ENCODE peak calls at places on chromosomes 7 and 10, in ten cellular contexts. C, Z, H, D, M, W, R, T, N and U are unnamed samples.

GRCh38 chr10:3068201-3068967 is 1.0 kb downstream of the PFKP start:
- DNase-seq in C (peak), Z (no peak), H (peak), D (peak), M (peak), W (peak), R (peak), T (peak), N (peak), U (no peak)

GRCh38 chr10:63464402-63465292 is 1.1 kb downstream of the JMJD1C start:
- DNase-seq in C (no peak), Z (no peak), H (no peak), D (peak), M (no peak), W (no peak), R (peak), T (no peak), N (no peak), U (no peak)

GRCh38 chr7:151123485-151124204 is 37.4 kb downstream of the AGAP3 start:
- DNase-seq in C (peak), Z (peak), H (peak), D (peak), M (peak), W (peak), R (peak), T (peak), N (peak), U (peak)

GRCh38 chr10:60281792-60282353 is 107.8 kb downstream of the ANK3 start:
- DNase-seq in C (no peak), Z (no peak), H (peak), D (no peak), M (no peak), W (no peak), R (no peak), T (no peak), N (no peak), U (no peak)

GRCh38 chr10:130301026-130301892 is 165.1 kb downstream of the GLRX3 start:
- DNase-seq in C (no peak), Z (no peak), H (no peak), D (peak), M (peak), W (no peak), R (no peak), T (peak), N (no peak), U (no peak)

GRCh38 chr10:1187855-1188555 is 131.8 kb downstream of the WDR37 start:
- DNase-seq in C (no peak), Z (no peak), H (no peak), D (no peak), M (no peak), W (no peak), R (no peak), T (no peak), N (no peak), U (peak)

GRCh38 chr7:142612264-142612881 is 136.9 kb upstream of the PRSS1 start:
- DNase-seq in C (no peak), Z (no peak), H (no peak), D (no peak), M (no peak), W (no peak), R (peak), T (no peak), N (no peak), U (no peak)

GRCh38 chr7:527723-528122 is 8.1 kb upstream of the PDGFA start:
- DNase-seq in C (no peak), Z (no peak), H (no peak), D (no peak), M (no peak), W (no peak), R (no peak), T (no peak), N (no peak), U (no peak)

GRCh38 chr7:21960922-21961321 is 15.2 kb upstream of the CDCA7L start:
- DNase-seq in C (no peak), Z (no peak), H (no peak), D (peak), M (no peak), W (no peak), R (peak), T (no peak), N (no peak), U (no peak)

GRCh38 chr10:49351669-49352068 is 44.2 kb downstream of the DRGX start:
- DNase-seq in C (no peak), Z (no peak), H (no peak), D (no peak), M (no peak), W (no peak), R (no peak), T (no peak), N (no peak), U (no peak)

GRCh38 chr7:103127006-103127405 is 21.9 kb downstream of the NAPEPLD start:
- DNase-seq in C (no peak), Z (no peak), H (no peak), D (no peak), M (no peak), W (no peak), R (no peak), T (no peak), N (no peak), U (no peak)

GRCh38 chr10:131575877-131576276 is 264.4 kb upstream of the TCERG1L start:
- DNase-seq in C (no peak), Z (no peak), H (no peak), D (no peak), M (no peak), W (no peak), R (no peak), T (no peak), N (no peak), U (no peak)

GRCh38 chr10:89793649-89794254 is 92.4 kb downstream of the KIF20B start:
- DNase-seq in C (no peak), Z (peak), H (peak), D (peak), M (peak), W (peak), R (peak), T (peak), N (peak), U (peak)

GRCh38 chr7:139526578-139527544 is 3.4 kb downstream of the CLEC2L start:
- DNase-seq in C (no peak), Z (no peak), H (no peak), D (peak), M (no peak), W (no peak), R (peak), T (no peak), N (no peak), U (no peak)

GRCh38 chr7:127551941-127552340 is 33.5 kb downstream of the GCC1 start:
- DNase-seq in C (no peak), Z (no peak), H (no peak), D (no peak), M (no peak), W (no peak), R (no peak), T (no peak), N (no peak), U (no peak)

GRCh38 chr7:36281945-36282727 is 107.5 kb upstream of the ANLN start:
- DNase-seq in C (no peak), Z (no peak), H (peak), D (peak), M (no peak), W (no peak), R (peak), T (no peak), N (no peak), U (no peak)

GRCh38 chr7:100483101-100483727 is 513 bp upstream of the NYAP1 start:
- DNase-seq in C (no peak), Z (peak), H (peak), D (peak), M (peak), W (peak), R (no peak), T (peak), N (peak), U (peak)

GRCh38 chr10:113895018-113895417 is 40.6 kb downstream of the NHLRC2 start:
- DNase-seq in C (no peak), Z (no peak), H (no peak), D (peak), M (no peak), W (no peak), R (peak), T (no peak), N (no peak), U (no peak)

GRCh38 chr10:78775891-78776290 is 292.9 kb upstream of the ZMIZ1 start:
- DNase-seq in C (no peak), Z (no peak), H (no peak), D (no peak), M (no peak), W (no peak), R (no peak), T (no peak), N (no peak), U (no peak)

GRCh38 chr10:100816671-100817070 is 71.3 kb downstream of the PAX2 start:
- DNase-seq in C (peak), Z (no peak), H (peak), D (no peak), M (no peak), W (no peak), R (no peak), T (no peak), N (no peak), U (no peak)

GRCh38 chr7:157475095-157475494 is 138.3 kb downstream of the DNAJB6 start:
- DNase-seq in C (peak), Z (no peak), H (no peak), D (no peak), M (no peak), W (no peak), R (no peak), T (no peak), N (no peak), U (no peak)

GRCh38 chr7:116951366-116952292 is 1.7 kb upstream of the ST7 start:
- DNase-seq in C (no peak), Z (no peak), H (no peak), D (no peak), M (no peak), W (no peak), R (peak), T (no peak), N (no peak), U (no peak)

GRCh38 chr10:42475168-42476098 is 162.9 kb downstream of the ZNF33B start:
- DNase-seq in C (no peak), Z (peak), H (no peak), D (peak), M (no peak), W (no peak), R (peak), T (no peak), N (no peak), U (no peak)

GRCh38 chr10:84805149-84805548 is 476.8 kb downstream of the CCSER2 start:
- DNase-seq in C (no peak), Z (no peak), H (no peak), D (no peak), M (no peak), W (no peak), R (no peak), T (no peak), N (no peak), U (no peak)

GRCh38 chr10:7407368-7408002 is 3.3 kb downstream of the SFMBT2 start:
- DNase-seq in C (no peak), Z (no peak), H (peak), D (no peak), M (no peak), W (no peak), R (no peak), T (no peak), N (no peak), U (no peak)

GRCh38 chr7:33418251-33418701 is 288.9 kb downstream of the BBS9 start:
- DNase-seq in C (no peak), Z (no peak), H (peak), D (peak), M (no peak), W (no peak), R (peak), T (no peak), N (no peak), U (no peak)

GRCh38 chr7:131170440-131171105 is 157.1 kb upstream of the MKLN1 start:
- DNase-seq in C (no peak), Z (no peak), H (peak), D (peak), M (no peak), W (no peak), R (peak), T (no peak), N (no peak), U (no peak)

GRCh38 chr7:114973147-114973546 is 51.3 kb downstream of the MDFIC start:
- DNase-seq in C (no peak), Z (no peak), H (no peak), D (peak), M (no peak), W (no peak), R (peak), T (no peak), N (no peak), U (no peak)

GRCh38 chr10:100969175-100970075 is at the start of gene SEMA4G:
- DNase-seq in C (peak), Z (peak), H (peak), D (peak), M (no peak), W (no peak), R (no peak), T (peak), N (peak), U (peak)

GRCh38 chr10:35637456-35637855 is 4.6 kb downstream of the FZD8 start:
- DNase-seq in C (no peak), Z (no peak), H (peak), D (peak), M (no peak), W (no peak), R (no peak), T (no peak), N (no peak), U (no peak)

GRCh38 chr7:155449008-155449879 is 8.7 kb upstream of the EN2 start:
- DNase-seq in C (no peak), Z (no peak), H (peak), D (no peak), M (no peak), W (no peak), R (no peak), T (no peak), N (no peak), U (no peak)

GRCh38 chr10:129973674-129974059 is 9.6 kb upstream of the EBF3 start:
- DNase-seq in C (no peak), Z (no peak), H (no peak), D (no peak), M (no peak), W (no peak), R (no peak), T (no peak), N (no peak), U (no peak)

GRCh38 chr10:4775808-4776207 is 50.2 kb upstream of the AKR1E2 start:
- DNase-seq in C (no peak), Z (no peak), H (no peak), D (no peak), M (no peak), W (no peak), R (peak), T (no peak), N (no peak), U (no peak)

GRCh38 chr10:89389254-89389653 is 3.2 kb upstream of the IFIT1 start:
- DNase-seq in C (no peak), Z (no peak), H (peak), D (peak), M (no peak), W (no peak), R (peak), T (no peak), N (peak), U (no peak)

GRCh38 chr7:148867571-148868377 is 16.3 kb downstream of the EZH2 start:
- DNase-seq in C (no peak), Z (no peak), H (peak), D (no peak), M (no peak), W (no peak), R (no peak), T (no peak), N (no peak), U (no peak)